ENCODE peak calls at places on chromosomes 12 and 14, in four cellular contexts. A is body of pancreas, P is ovary, H is transverse colon. G is an unnamed sample.

GRCh38 chr14:93981874-93982683 is 5.7 kb upstream of the ASB2 start:
- DNase-seq in A (no peak), P (no peak), H (no peak), G (peak; percentile 70)

GRCh38 chr14:34069854-34070582 is 119.1 kb upstream of the EGLN3 start:
- DNase-seq in A (no peak), P (no peak), H (no peak), G (no peak)

GRCh38 chr12:132105467-132105866 is 38.7 kb downstream of the DDX51 start:
- DNase-seq in A (no peak), P (no peak), H (no peak), G (peak; percentile 39)

GRCh38 chr12:31655792-31656191 is 3.7 kb upstream of the ETFBKMT start:
- DNase-seq in A (no peak), P (no peak), H (no peak), G (no peak)

GRCh38 chr12:132190012-132190755 is 45.9 kb downstream of the NOC4L start:
- DNase-seq in A (no peak), P (peak; percentile 45), H (peak; percentile 30), G (no peak)

GRCh38 chr12:40032433-40033259 is 73.2 kb downstream of the SLC2A13 start:
- DNase-seq in A (no peak), P (no peak), H (no peak), G (no peak)

GRCh38 chr14:23538785-23539184 is 12.8 kb downstream of the ZFHX2 start:
- DNase-seq in A (no peak), P (no peak), H (no peak), G (no peak)

GRCh38 chr14:75854247-75854799 is 127.5 kb downstream of the TGFB3 start:
- DNase-seq in A (no peak), P (no peak), H (no peak), G (no peak)

GRCh38 chr12:3077572-3078081 is 448 bp downstream of the TSPAN9 start:
- DNase-seq in A (peak; percentile 31), P (peak; percentile 71), H (peak; percentile 31), G (no peak)

GRCh38 chr12:60977966-60978365 is 1282.2 kb upstream of the USP15 start:
- DNase-seq in A (no peak), P (no peak), H (no peak), G (no peak)
- TF ChIP-seq CTCF in A (no peak), P (no peak), H (no peak), G (no peak)

DNA sequence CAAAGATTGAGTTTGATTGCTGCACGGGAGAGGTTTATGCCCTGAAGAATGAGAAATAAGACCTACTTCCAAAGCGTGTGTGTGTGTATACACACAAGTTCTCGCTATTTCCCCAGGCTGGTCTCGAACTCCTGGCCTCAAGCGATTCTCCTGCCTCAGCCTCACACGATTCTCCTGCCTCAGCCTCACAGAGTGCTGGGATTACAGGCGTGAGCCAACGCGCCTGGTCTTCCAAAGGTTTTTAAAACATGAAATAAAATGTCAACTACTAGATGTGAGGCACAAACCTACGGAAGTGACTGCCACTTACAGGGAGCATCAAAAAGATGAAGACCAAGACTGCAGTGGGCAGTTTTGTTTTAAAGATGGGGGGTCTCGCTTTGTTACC is 622 bp upstream of the WASHC3 start:
- DNase-seq in A (no peak), P (peak; percentile 29), H (no peak), G (no peak)
- H3K4me3 ChIP-seq in A (no peak overlapping the region), P (peak overlapping the region; percentile 78), H (no peak overlapping the region), G (peak overlapping the region; percentile 95)

GRCh38 chr12:108633534-108634224 is at the start of gene SELPLG:
- DNase-seq in A (peak; percentile 23), P (no peak), H (peak; percentile 84), G (peak; percentile 59)
- H3K4me1 ChIP-seq in A (no peaks in the 10 kb centered on the region), P (peaks cover 4% of the 10 kb centered on the region), H (peaks cover 52% of the 10 kb centered on the region), G (peaks cover 14% of the 10 kb centered on the region)

DNA sequence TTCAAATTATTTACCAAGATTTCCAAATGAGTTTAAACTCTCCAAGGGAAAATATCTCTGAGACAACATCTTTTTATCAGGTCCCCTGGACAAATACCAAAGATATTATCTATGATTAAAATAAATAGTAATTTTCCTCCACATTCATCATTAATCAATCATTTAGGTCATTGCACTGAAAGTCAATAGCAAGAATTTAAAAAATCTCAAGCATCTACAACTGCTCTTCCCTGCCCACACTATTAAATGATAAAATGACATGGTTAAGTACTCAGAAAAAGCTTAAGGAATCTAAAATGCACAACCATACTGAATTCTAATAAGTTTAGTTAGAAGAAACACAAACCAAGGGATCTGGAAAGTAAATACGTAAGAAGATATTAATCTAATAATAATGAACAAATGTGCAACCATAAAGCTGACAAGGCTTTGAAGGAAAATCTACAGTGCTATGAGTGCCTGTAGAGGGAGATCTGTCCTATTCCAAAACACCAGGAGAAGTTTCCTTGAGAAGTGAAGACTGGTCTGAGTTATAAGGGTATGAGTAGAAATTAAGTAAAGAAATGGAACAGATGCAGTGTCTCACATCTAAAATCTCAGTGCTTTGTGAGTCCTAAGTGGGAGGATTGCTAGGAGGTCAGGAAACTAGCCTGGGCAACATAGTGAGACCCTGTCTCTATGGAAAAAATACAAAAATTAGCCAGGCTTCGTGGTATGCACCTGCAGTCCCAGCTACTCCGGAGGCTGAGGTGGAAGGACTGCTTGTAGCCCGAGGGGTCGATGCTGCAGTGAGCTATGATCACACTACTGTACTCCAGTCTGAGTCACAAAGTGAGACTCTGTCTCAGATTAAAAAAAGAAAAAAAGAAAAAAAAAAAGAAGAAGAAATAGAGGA is 19.2 kb downstream of the INTS13 start:
- DNase-seq in A (no peak), P (no peak), H (no peak), G (no peak)
- TF ChIP-seq CTCF in A (no peak), P (no peak), H (no peak), G (no peak)

DNA sequence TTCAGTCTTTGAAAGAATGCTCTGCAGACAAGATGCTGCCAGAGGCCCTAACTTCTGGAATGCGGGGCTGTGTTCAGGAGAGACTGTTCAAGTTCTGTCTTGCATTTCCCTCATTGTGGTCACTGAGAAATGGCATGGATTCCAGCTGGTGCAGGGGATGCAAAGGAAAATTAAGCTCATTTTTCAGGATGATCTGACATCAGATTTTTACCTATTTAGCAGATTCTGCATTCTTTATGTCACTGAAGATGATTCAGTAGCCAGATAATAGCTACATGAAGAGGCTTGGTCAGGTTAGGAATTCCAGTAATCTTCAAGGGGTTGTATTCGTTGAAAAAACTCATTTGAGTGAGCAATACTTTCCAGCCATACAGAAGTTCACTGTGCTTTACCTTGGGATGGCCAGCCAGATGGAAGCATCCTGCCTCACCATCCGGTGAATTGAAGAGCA is 16.1 kb upstream of the MFAP5 start:
- DNase-seq in A (no peak), P (no peak), H (no peak), G (no peak)
- H3K4me3 ChIP-seq in A (no peak overlapping the region), P (no peak overlapping the region), H (no peak overlapping the region), G (no peak overlapping the region)

DNA sequence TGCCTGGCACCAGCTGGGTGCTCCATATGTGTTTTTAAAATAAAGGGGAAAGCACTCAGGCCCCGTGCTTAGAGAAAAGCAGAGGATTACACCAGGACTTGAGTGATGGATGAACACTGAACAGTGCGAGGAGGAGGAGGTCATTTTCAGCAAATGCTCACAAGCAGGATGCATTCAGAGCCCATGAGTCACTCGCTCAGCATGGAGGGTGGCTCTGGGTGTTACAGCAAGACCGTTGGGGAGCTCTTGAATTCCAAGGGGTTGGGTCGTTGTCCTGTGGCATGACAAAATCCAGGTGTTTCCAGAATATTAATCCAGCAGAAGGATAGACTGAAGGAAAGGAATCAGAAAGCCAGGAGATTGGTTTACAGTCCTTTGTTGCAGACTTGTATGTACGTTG is 2.9 kb upstream of the BDKRB1 start:
- DNase-seq in A (no peak), P (no peak), H (no peak), G (no peak)
- H3K4me1 ChIP-seq in A (no peaks in the 10 kb centered on the region), P (no peaks in the 10 kb centered on the region), H (peaks cover 42% of the 10 kb centered on the region), G (no peaks in the 10 kb centered on the region)

GRCh38 chr12:94875525-94875924 is 128.0 kb downstream of the NDUFA12 start:
- DNase-seq in A (no peak), P (no peak), H (no peak), G (no peak)
- TF ChIP-seq CTCF in A (peak; percentile 13), P (no peak), H (peak; percentile 28), G (no peak)

DNA sequence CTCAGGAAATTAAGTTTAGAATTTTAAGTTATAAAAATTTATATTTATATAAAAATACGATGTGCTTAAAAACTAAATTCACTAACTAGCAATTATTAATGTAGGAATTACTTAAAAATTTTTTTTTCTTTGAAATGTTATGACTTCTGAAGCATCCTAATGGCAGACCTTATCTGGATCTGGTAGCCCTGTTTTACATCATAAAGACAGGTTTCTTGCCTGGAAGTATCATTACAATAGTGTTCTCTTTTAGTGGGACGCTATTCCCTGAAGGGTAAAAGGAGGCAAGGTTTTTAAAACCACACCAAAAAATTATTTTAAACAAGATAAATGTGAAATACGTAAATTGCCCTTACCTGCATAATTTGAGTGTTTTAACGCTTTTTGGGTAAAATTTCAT is 2.1 kb downstream of the WDR20 start:
- DNase-seq in A (no peak), P (no peak), H (no peak), G (no peak)
- H3K4me3 ChIP-seq in A (no peak overlapping the region), P (no peak overlapping the region), H (no peak overlapping the region), G (no peak overlapping the region)

DNA sequence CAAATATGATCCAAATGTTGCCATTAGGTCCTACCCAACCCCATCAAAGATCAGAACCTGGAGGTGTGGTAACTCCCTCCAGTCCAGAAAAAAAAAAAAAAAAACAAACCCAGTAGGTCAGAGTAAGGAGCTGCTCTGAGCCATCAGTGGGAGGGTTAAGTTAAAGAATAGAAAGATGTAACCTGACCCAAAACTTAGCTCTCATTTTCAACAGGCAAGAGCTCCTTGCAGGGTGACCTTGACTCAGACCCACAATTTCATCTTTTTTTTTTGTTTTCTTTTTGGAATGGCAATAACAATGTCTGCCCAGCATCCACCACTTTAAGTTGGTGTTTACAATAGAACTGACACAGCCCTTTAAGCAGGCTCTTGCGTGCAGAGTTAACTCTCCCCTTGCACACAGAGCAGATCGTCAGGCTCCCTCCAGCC is 178.4 kb upstream of the EEA1 start:
- DNase-seq in A (no peak), P (no peak), H (no peak), G (no peak)
- H3K4me1 ChIP-seq in A (no peaks in the 10 kb centered on the region), P (peaks cover 21% of the 10 kb centered on the region), H (peaks cover 25% of the 10 kb centered on the region), G (peaks cover 25% of the 10 kb centered on the region)